ENCODE peak calls at places on chromosomes 16 and 17, in seven cellular contexts. L is NCI-H345; X is stimulated activated CD4-positive, alpha-beta T cell treated with anti-CD3 and anti-CD28 coated beads, Interleukin-1b, Interleukin-23, amount 100 ng/mL, for 24 hours; S is Daoy; C is HS-5; Z is activated CD8-positive, alpha-beta memory T cell treated with anti-CD3 and anti-CD28 coated beads, Interleukin-2, amount 50 U/mL, for 48 hours; H is retina. R is an unnamed sample.

GRCh38 chr17:41959336-41960095 is 7.1 kb upstream of the CNP start:
- DNase-seq in L (no peak), X (no peak), S (peak), C (no peak), Z (no peak), H (peak), R (no peak)

GRCh38 chr16:715448-716249 is 731 bp downstream of the METRN start:
- DNase-seq in L (peak), X (no peak), S (peak), C (no peak), Z (no peak), H (no peak), R (no peak)

GRCh38 chr17:63042443-63042842 is 76.4 kb downstream of the TANC2 start:
- DNase-seq in L (peak), X (no peak), S (no peak), C (no peak), Z (no peak), H (no peak), R (no peak)

GRCh38 chr16:1639282-1639681 is 27.1 kb downstream of the CRAMP1 start:
- DNase-seq in L (no peak), X (no peak), S (no peak), C (no peak), Z (no peak), H (no peak), R (no peak)

GRCh38 chr17:4499431-4500187 is 928 bp downstream of the SPNS2 start:
- DNase-seq in L (no peak), X (no peak), S (no peak), C (no peak), Z (no peak), H (peak), R (no peak)

GRCh38 chr17:15323147-15323546 is 18.2 kb downstream of the TEKT3 start:
- DNase-seq in L (no peak), X (no peak), S (no peak), C (no peak), Z (no peak), H (no peak), R (no peak)

GRCh38 chr16:27703121-27703520 is 153.2 kb downstream of the KATNIP start:
- DNase-seq in L (no peak), X (no peak), S (no peak), C (no peak), Z (no peak), H (peak), R (no peak)

GRCh38 chr17:50026046-50026675 is 29.7 kb upstream of the ITGA3 start:
- DNase-seq in L (no peak), X (no peak), S (no peak), C (no peak), Z (no peak), H (no peak), R (no peak)

GRCh38 chr17:20063665-20064648 is 54.8 kb downstream of the SPECC1 start:
- DNase-seq in L (peak), X (no peak), S (peak), C (peak), Z (peak), H (no peak), R (no peak)

GRCh38 chr17:73632513-73632912 is 11.7 kb downstream of the SDK2 start:
- DNase-seq in L (no peak), X (no peak), S (no peak), C (no peak), Z (no peak), H (no peak), R (no peak)

GRCh38 chr16:88116121-88116900 is 165.1 kb downstream of the BANP start:
- DNase-seq in L (peak), X (no peak), S (peak), C (no peak), Z (no peak), H (peak), R (no peak)

GRCh38 chr16:73735018-73735417 is 561.6 kb upstream of the PSMD7 start:
- DNase-seq in L (no peak), X (no peak), S (peak), C (peak), Z (no peak), H (no peak), R (no peak)

GRCh38 chr16:30740364-30741251 is 7.6 kb upstream of the PHKG2 start:
- DNase-seq in L (peak), X (no peak), S (peak), C (peak), Z (no peak), H (no peak), R (no peak)

GRCh38 chr17:39579318-39580081 is 28.2 kb downstream of the NEUROD2 start:
- DNase-seq in L (no peak), X (no peak), S (no peak), C (no peak), Z (no peak), H (peak), R (no peak)

R was measured in H1.